ENCODE peak calls at places on chromosomes 1 and 21, in four cellular contexts. One of them, this sample, is unnamed. For H3K36me3 and H3K27me3, the result is how much of the 10 kb centered on the place peaks cover.

GRCh38 chr1:214146523-214146922 is 134.4 kb upstream of the SMYD2 start:
- DNase-seq in transverse colon: peak
- DNase-seq in neural progenitor cell: no peak
- DNase-seq in esophagus squamous epithelium: no peak
- DNase-seq in this sample: no peak

GRCh38 chr1:29964718-29965533 is 728.6 kb downstream of the PTPRU start:
- DNase-seq in esophagus squamous epithelium: no peak
- DNase-seq in transverse colon: no peak
- DNase-seq in neural progenitor cell: no peak
- DNase-seq in this sample: no peak

GRCh38 chr1:247429526-247429925 is 13.6 kb downstream of the NLRP3 start:
- DNase-seq in transverse colon: no peak
- DNase-seq in neural progenitor cell: no peak
- DNase-seq in esophagus squamous epithelium: no peak
- DNase-seq in this sample: no peak

GRCh38 chr1:23915470-23915869 is 2.3 kb upstream of the CNR2 start:
- DNase-seq in transverse colon: no peak
- DNase-seq in esophagus squamous epithelium: no peak
- DNase-seq in neural progenitor cell: no peak
- DNase-seq in this sample: no peak

GRCh38 chr1:9593492-9594465 is 5.1 kb downstream of the TMEM201 start:
- DNase-seq in esophagus squamous epithelium: no peak
- DNase-seq in neural progenitor cell: peak
- DNase-seq in transverse colon: peak
- DNase-seq in this sample: peak

GRCh38 chr1:180264595-180264994 is 34.5 kb downstream of the LHX4 start:
- DNase-seq in neural progenitor cell: no peak
- DNase-seq in transverse colon: no peak
- DNase-seq in esophagus squamous epithelium: no peak
- DNase-seq in this sample: peak

GRCh38 chr21:39675595-39675994 is 62.9 kb downstream of the B3GALT5 start:
- DNase-seq in neural progenitor cell: no peak
- DNase-seq in esophagus squamous epithelium: no peak
- DNase-seq in transverse colon: no peak
- DNase-seq in this sample: peak

GRCh38 chr1:82154231-82154630 is 353.5 kb downstream of the ADGRL2 start:
- DNase-seq in neural progenitor cell: no peak
- DNase-seq in esophagus squamous epithelium: no peak
- DNase-seq in transverse colon: no peak
- DNase-seq in this sample: no peak

GRCh38 chr1:160098852-160099647 is 631 bp upstream of the IGSF8 start:
- DNase-seq in esophagus squamous epithelium: peak
- DNase-seq in transverse colon: peak
- DNase-seq in neural progenitor cell: peak
- DNase-seq in this sample: peak

GRCh38 chr1:76843821-76844448 is 23.3 kb upstream of the ST6GALNAC5 start:
- DNase-seq in esophagus squamous epithelium: no peak
- DNase-seq in neural progenitor cell: no peak
- DNase-seq in transverse colon: no peak
- DNase-seq in this sample: no peak

GRCh38 chr1:158212315-158212714 is 31.6 kb downstream of the CD1D start:
- DNase-seq in neural progenitor cell: peak
- DNase-seq in esophagus squamous epithelium: no peak
- DNase-seq in transverse colon: no peak
- DNase-seq in this sample: peak

GRCh38 chr1:160374701-160375443 is 8.0 kb downstream of the NHLH1 start:
- DNase-seq in esophagus squamous epithelium: no peak
- DNase-seq in neural progenitor cell: peak
- DNase-seq in transverse colon: no peak
- DNase-seq in this sample: peak

GRCh38 chr21:18245493-18245967 is 897 bp downstream of the CHODL start:
- DNase-seq in neural progenitor cell: peak
- DNase-seq in transverse colon: no peak
- DNase-seq in esophagus squamous epithelium: no peak
- DNase-seq in this sample: peak

GRCh38 chr1:110508038-110508437 is 10.9 kb downstream of the KCNA10 start:
- DNase-seq in neural progenitor cell: peak
- DNase-seq in transverse colon: peak
- DNase-seq in esophagus squamous epithelium: no peak
- DNase-seq in this sample: peak

GRCh38 chr1:245550702-245551008 is 395.9 kb downstream of the KIF26B start:
- DNase-seq in esophagus squamous epithelium: no peak
- DNase-seq in transverse colon: no peak
- DNase-seq in neural progenitor cell: no peak
- DNase-seq in this sample: no peak

GRCh38 chr1:1150100-1150499 is 23.6 kb upstream of the TTLL10 start:
- DNase-seq in transverse colon: peak
- DNase-seq in neural progenitor cell: no peak
- DNase-seq in esophagus squamous epithelium: no peak
- DNase-seq in this sample: no peak

GRCh38 chr1:31617917-31618746 is 643 bp downstream of the HCRTR1 start:
- DNase-seq in transverse colon: peak
- DNase-seq in neural progenitor cell: peak
- DNase-seq in esophagus squamous epithelium: no peak
- DNase-seq in this sample: peak

GRCh38 chr21:44255519-44255981 is 6.1 kb downstream of the DNMT3L start:
- DNase-seq in neural progenitor cell: peak
- DNase-seq in transverse colon: no peak
- DNase-seq in esophagus squamous epithelium: no peak
- DNase-seq in this sample: peak

GRCh38 chr1:168561989-168562388 is 14.4 kb upstream of the XCL1 start:
- DNase-seq in neural progenitor cell: no peak
- DNase-seq in esophagus squamous epithelium: no peak
- DNase-seq in transverse colon: no peak
- DNase-seq in this sample: no peak

GRCh38 chr1:114093624-114094302 is 59.9 kb downstream of the SYT6 start:
- DNase-seq in transverse colon: no peak
- DNase-seq in esophagus squamous epithelium: no peak
- DNase-seq in neural progenitor cell: peak
- DNase-seq in this sample: no peak

GRCh38 chr1:78091886-78092285 is 46.1 kb downstream of the GIPC2 start:
- DNase-seq in transverse colon: no peak
- DNase-seq in neural progenitor cell: no peak
- DNase-seq in esophagus squamous epithelium: no peak
- DNase-seq in this sample: no peak

GRCh38 chr21:37758997-37759396 is 157.3 kb downstream of the KCNJ6 start:
- DNase-seq in esophagus squamous epithelium: no peak
- DNase-seq in neural progenitor cell: peak
- DNase-seq in transverse colon: peak
- DNase-seq in this sample: peak

GRCh38 chr1:195979646-195980045 is 628.6 kb downstream of the KCNT2 start:
- DNase-seq in esophagus squamous epithelium: no peak
- DNase-seq in transverse colon: no peak
- DNase-seq in neural progenitor cell: no peak
- DNase-seq in this sample: no peak

GRCh38 chr1:90459570-90459969 is 257.5 kb downstream of the BARHL2 start:
- DNase-seq in neural progenitor cell: no peak
- DNase-seq in esophagus squamous epithelium: no peak
- DNase-seq in transverse colon: no peak
- DNase-seq in this sample: no peak

GRCh38 chr1:166915941-166916340 is 39.9 kb upstream of the TADA1 start:
- DNase-seq in neural progenitor cell: peak
- DNase-seq in transverse colon: no peak
- DNase-seq in esophagus squamous epithelium: no peak
- DNase-seq in this sample: peak

GRCh38 chr1:179036844-179037465 is 11.3 kb downstream of the FAM20B start:
- DNase-seq in neural progenitor cell: no peak
- DNase-seq in esophagus squamous epithelium: no peak
- DNase-seq in transverse colon: no peak
- DNase-seq in this sample: no peak

GRCh38 chr1:208054485-208054884 is 143.6 kb upstream of the CD34 start:
- DNase-seq in transverse colon: no peak
- DNase-seq in neural progenitor cell: no peak
- DNase-seq in esophagus squamous epithelium: no peak
- DNase-seq in this sample: no peak

GRCh38 chr1:226702957-226703831 is 35.9 kb downstream of the ITPKB start:
- DNase-seq in neural progenitor cell: peak
- DNase-seq in transverse colon: peak
- DNase-seq in esophagus squamous epithelium: no peak
- DNase-seq in this sample: peak

GRCh38 chr1:1228596-1229321 is 3.0 kb downstream of the SDF4 start:
- DNase-seq in transverse colon: peak
- DNase-seq in esophagus squamous epithelium: no peak
- DNase-seq in neural progenitor cell: no peak
- DNase-seq in this sample: no peak

GRCh38 chr1:57377731-57378139 is 46.1 kb downstream of the DAB1 start:
- DNase-seq in esophagus squamous epithelium: no peak
- DNase-seq in neural progenitor cell: peak
- DNase-seq in transverse colon: no peak
- DNase-seq in this sample: peak

GRCh38 chr1:230849451-230850194 is 18.7 kb downstream of the C1orf198 start:
- DNase-seq in transverse colon: no peak
- DNase-seq in neural progenitor cell: no peak
- DNase-seq in esophagus squamous epithelium: no peak
- DNase-seq in this sample: no peak

GRCh38 chr1:42931108-42931539 is 27.5 kb downstream of the SLC2A1 start:
- DNase-seq in esophagus squamous epithelium: no peak
- DNase-seq in transverse colon: peak
- DNase-seq in neural progenitor cell: peak
- DNase-seq in this sample: peak

GRCh38 chr1:2136836-2137235 is 57.7 kb downstream of the FAAP20 start:
- DNase-seq in transverse colon: no peak
- DNase-seq in neural progenitor cell: no peak
- DNase-seq in esophagus squamous epithelium: no peak
- DNase-seq in this sample: no peak

GRCh38 chr1:228315945-228316588 is 90.6 kb downstream of the TRIM11 start:
- DNase-seq in esophagus squamous epithelium: no peak
- DNase-seq in transverse colon: no peak
- DNase-seq in neural progenitor cell: peak
- DNase-seq in this sample: peak

GRCh38 chr1:66542811-66543767 is 9.1 kb downstream of the SGIP1 start:
- DNase-seq in neural progenitor cell: no peak
- DNase-seq in esophagus squamous epithelium: no peak
- DNase-seq in transverse colon: peak
- DNase-seq in this sample: no peak

GRCh38 chr1:38029081-38029681 is 16.6 kb downstream of the UTP11 start:
- DNase-seq in transverse colon: no peak
- DNase-seq in esophagus squamous epithelium: no peak
- DNase-seq in neural progenitor cell: peak
- DNase-seq in this sample: peak

DNA sequence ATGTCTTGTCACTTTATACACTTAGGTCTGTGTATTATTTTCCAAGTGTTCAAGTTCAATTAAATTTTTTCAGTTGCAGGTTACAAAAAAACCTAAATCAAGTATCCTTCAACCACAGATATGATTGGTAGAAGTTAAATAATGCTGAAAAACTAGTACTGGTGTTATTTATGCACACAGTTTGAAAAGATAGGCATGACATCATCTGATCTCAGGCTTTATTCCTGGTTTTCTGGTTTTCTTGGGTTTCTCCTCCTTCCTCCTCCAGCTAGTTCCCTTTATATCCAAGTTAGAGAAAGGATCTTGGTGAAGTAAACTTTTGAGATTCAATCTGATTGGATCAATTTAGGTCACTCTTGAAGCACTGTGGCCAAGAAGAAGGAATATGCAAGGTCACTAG is 1201.1 kb upstream of the B3GALT2 start:
- DNase-seq in esophagus squamous epithelium: no peak
- DNase-seq in transverse colon: no peak
- DNase-seq in neural progenitor cell: no peak
- DNase-seq in this sample: no peak
- H3K36me3 ChIP-seq in esophagus squamous epithelium: under half
- H3K36me3 ChIP-seq in transverse colon: under half
- H3K36me3 ChIP-seq in neural progenitor cell: under half
- H3K36me3 ChIP-seq in this sample: under half

DNA sequence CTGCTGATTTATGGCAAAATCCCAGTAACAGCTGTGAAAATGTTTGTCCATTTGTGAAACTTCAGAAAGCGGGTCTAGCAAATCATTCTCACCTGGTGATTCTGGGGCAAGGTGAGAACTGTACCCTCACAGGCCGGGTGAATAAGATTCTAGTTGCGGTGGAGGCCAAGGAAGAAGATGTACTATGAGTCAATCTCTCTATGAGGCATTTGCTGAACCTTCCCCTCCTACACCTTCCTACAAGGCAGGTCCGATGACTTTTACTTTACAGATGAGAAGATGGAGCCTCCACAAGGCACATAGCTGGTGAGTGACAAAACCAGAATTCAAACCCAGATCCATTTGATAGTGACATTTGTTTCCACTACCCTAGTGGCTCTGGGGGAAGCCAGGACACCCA is 72.7 kb downstream of the BACH1 start:
- DNase-seq in esophagus squamous epithelium: no peak
- DNase-seq in transverse colon: no peak
- DNase-seq in neural progenitor cell: no peak
- DNase-seq in this sample: no peak
- H3K4me3 ChIP-seq in esophagus squamous epithelium: no peak
- H3K4me3 ChIP-seq in transverse colon: no peak
- H3K4me3 ChIP-seq in neural progenitor cell: no peak
- H3K4me3 ChIP-seq in this sample: no peak

DNA sequence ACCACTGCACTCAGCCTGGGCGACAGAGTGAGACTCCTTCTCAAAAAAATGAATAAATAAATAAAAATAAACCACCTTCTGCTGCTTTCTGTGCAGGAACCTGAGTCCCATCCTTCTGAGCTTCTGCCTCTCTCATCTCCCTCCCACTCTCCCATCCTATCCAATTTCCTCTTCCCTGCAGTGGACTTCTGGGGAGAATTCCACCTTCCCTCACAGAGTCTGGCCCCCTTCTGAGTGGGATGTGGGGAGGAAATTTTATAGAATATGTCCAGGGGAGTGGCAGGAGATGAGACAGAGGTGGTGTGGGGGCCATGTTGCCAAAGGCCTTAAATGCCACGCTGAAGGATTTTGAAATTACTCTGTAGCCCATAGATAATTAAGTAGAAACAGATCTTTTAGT is 5.4 kb upstream of the EFNA1 start:
- DNase-seq in transverse colon: no peak
- DNase-seq in esophagus squamous epithelium: no peak
- DNase-seq in neural progenitor cell: no peak
- DNase-seq in this sample: no peak
- H3K27me3 ChIP-seq in transverse colon: under half
- H3K27me3 ChIP-seq in esophagus squamous epithelium: under half
- H3K27me3 ChIP-seq in neural progenitor cell: half or more
- H3K27me3 ChIP-seq in this sample: under half

GRCh38 chr1:205612556-205612955 is 19.3 kb downstream of the ELK4 start:
- DNase-seq in neural progenitor cell: no peak
- DNase-seq in transverse colon: no peak
- DNase-seq in esophagus squamous epithelium: no peak
- DNase-seq in this sample: no peak
- H3K36me3 ChIP-seq in neural progenitor cell: under half
- H3K36me3 ChIP-seq in transverse colon: under half
- H3K36me3 ChIP-seq in esophagus squamous epithelium: under half
- H3K36me3 ChIP-seq in this sample: under half

This sample was measured in H7.